ENCODE peak calls at places on chromosomes 2 and 18, in nine cellular contexts. Z is T-helper 9 cell, G is BJ, W is neural progenitor cell, V is NCI-H2081 treated with DMSO at 0.1 percent for 48 hours, B is neural crest cell, C is epithelial cell of esophagus, F is coronary artery, R is PC-9. X is an unnamed sample.

GRCh38 chr2:219433666-219434467 is 776 bp upstream of the SPEG start:
- DNase-seq in F (no peak), Z (no peak), G (no peak), C (peak; percentile 33), B (no peak), V (no peak), W (peak; percentile 83), R (no peak), X (peak; percentile 22)

GRCh38 chr2:105179469-105180372 is 61.8 kb upstream of the GPR45 start:
- DNase-seq in R (peak; percentile 66), W (peak; percentile 53), B (no peak), V (no peak), Z (no peak), F (no peak), C (peak; percentile 75), G (no peak), X (peak; percentile 44)

GRCh38 chr2:208488668-208489564 is 82.3 kb downstream of the PTH2R start:
- DNase-seq in V (no peak), Z (no peak), C (no peak), G (no peak), W (no peak), R (no peak), F (no peak), B (no peak), X (peak; percentile 13)

GRCh38 chr2:57448816-57449215 is 597.8 kb upstream of the VRK2 start:
- DNase-seq in F (no peak), R (no peak), V (no peak), B (no peak), G (no peak), Z (no peak), C (no peak), W (no peak), X (no peak)

GRCh38 chr2:20575414-20575813 is 75.5 kb downstream of the HS1BP3 start:
- DNase-seq in Z (no peak), W (no peak), G (no peak), R (no peak), V (no peak), F (no peak), B (no peak), C (no peak), X (no peak)

GRCh38 chr18:4510709-4511108 is 55.6 kb upstream of the DLGAP1 start:
- DNase-seq in R (no peak), Z (no peak), C (peak; percentile 15), F (peak; percentile 80), G (no peak), W (no peak), V (no peak), B (no peak), X (no peak)

GRCh38 chr2:142223309-142223708 is 92.5 kb upstream of the LRP1B start:
- DNase-seq in F (no peak), R (no peak), B (no peak), C (no peak), Z (no peak), V (no peak), G (no peak), W (no peak), X (no peak)

GRCh38 chr2:110978871-110979833 is 141.6 kb upstream of the BCL2L11 start:
- DNase-seq in Z (no peak), C (no peak), V (no peak), B (no peak), G (no peak), W (no peak), F (no peak), R (no peak), X (no peak)

GRCh38 chr2:235769046-235769445 is 275.2 kb downstream of the AGAP1 start:
- DNase-seq in F (no peak), B (no peak), G (no peak), W (no peak), R (no peak), Z (no peak), V (no peak), C (peak; percentile 66), X (no peak)

GRCh38 chr18:14949800-14950415 is 201.9 kb downstream of the ANKRD30B start:
- DNase-seq in R (peak; percentile 80), G (no peak), C (no peak), V (no peak), Z (no peak), F (no peak), W (no peak), B (no peak), X (no peak)

GRCh38 chr18:6210349-6211173 is 204.2 kb downstream of the L3MBTL4 start:
- DNase-seq in W (no peak), F (no peak), V (no peak), R (no peak), B (no peak), Z (no peak), C (no peak), G (no peak), X (peak; percentile 79)

GRCh38 chr18:49015886-49016647 is 65.3 kb upstream of the SMAD7 start:
- DNase-seq in Z (no peak), C (no peak), F (peak; percentile 50), W (no peak), G (no peak), R (no peak), B (no peak), V (no peak), X (no peak)

GRCh38 chr2:144472911-144473310 is 47.0 kb downstream of the ZEB2 start:
- DNase-seq in B (no peak), C (no peak), W (no peak), V (no peak), R (no peak), F (no peak), G (no peak), Z (no peak), X (no peak)

GRCh38 chr2:12824304-12824761 is 107.6 kb downstream of the TRIB2 start:
- DNase-seq in R (peak; percentile 55), W (peak; percentile 11), V (no peak), Z (no peak), B (no peak), C (no peak), G (no peak), F (no peak), X (no peak)

GRCh38 chr2:127624321-127625145 is 21.4 kb upstream of the GPR17 start:
- DNase-seq in C (no peak), G (no peak), W (no peak), B (no peak), F (peak; percentile 68), Z (no peak), R (no peak), V (no peak), X (no peak)

GRCh38 chr2:214471382-214471781 is 60.5 kb downstream of the VWC2L start:
- DNase-seq in G (no peak), C (no peak), R (no peak), F (no peak), W (no peak), B (no peak), Z (no peak), V (no peak), X (no peak)

GRCh38 chr18:68520406-68521075 is 194.4 kb downstream of the TMX3 start:
- DNase-seq in F (no peak), G (peak; percentile 47), R (no peak), B (no peak), V (no peak), W (no peak), C (peak; percentile 72), Z (no peak), X (no peak)

GRCh38 chr18:12048827-12049175 is 44.8 kb upstream of the ANKRD62 start:
- DNase-seq in Z (no peak), R (no peak), V (no peak), B (no peak), F (no peak), W (no peak), C (peak; percentile 51), G (peak; percentile 28), X (no peak)

GRCh38 chr18:3726241-3726951 is 276.4 kb downstream of the TGIF1 start:
- DNase-seq in R (no peak), Z (no peak), B (no peak), G (no peak), F (no peak), W (no peak), C (no peak), V (peak; percentile 73), X (no peak)

GRCh38 chr2:117785740-117786139 is 28.8 kb upstream of the DDX18 start:
- DNase-seq in B (peak; percentile 53), G (no peak), Z (no peak), R (peak; percentile 49), V (peak; percentile 7), F (no peak), C (peak; percentile 67), W (peak; percentile 74), X (peak; percentile 53)

GRCh38 chr2:227880460-227880859 is 9.0 kb downstream of the DAW1 start:
- DNase-seq in C (no peak), G (no peak), V (no peak), F (no peak), W (no peak), B (no peak), R (no peak), Z (no peak), X (no peak)

GRCh38 chr2:157782057-157782845 is 93.9 kb downstream of the ACVR1 start:
- DNase-seq in C (peak; percentile 66), W (no peak), V (no peak), B (no peak), R (no peak), Z (no peak), F (no peak), G (no peak), X (no peak)

GRCh38 chr2:71672011-71672639 is 218.8 kb downstream of the DYSF start:
- DNase-seq in Z (no peak), V (no peak), W (peak; percentile 59), C (no peak), B (no peak), G (no peak), F (peak; percentile 46), R (no peak), X (no peak)

GRCh38 chr2:217182996-217183395 is 323.1 kb upstream of the TNP1 start:
- DNase-seq in R (no peak), V (no peak), F (no peak), Z (no peak), G (no peak), C (no peak), B (no peak), W (no peak), X (no peak)

GRCh38 chr2:95277246-95277906 is 3.1 kb downstream of the PROM2 start:
- DNase-seq in W (no peak), R (peak; percentile 90), Z (no peak), B (no peak), V (no peak), F (no peak), C (peak; percentile 38), G (no peak), X (peak; percentile 92)

GRCh38 chr2:120230515-120231471 is 7.6 kb upstream of the TMEM185B start:
- DNase-seq in R (peak; percentile 60), V (no peak), W (no peak), C (no peak), B (no peak), G (no peak), F (peak; percentile 58), Z (no peak), X (peak; percentile 80)

GRCh38 chr18:6885992-6886823 is 156.7 kb downstream of the ARHGAP28 start:
- DNase-seq in Z (no peak), C (peak; percentile 61), B (peak; percentile 60), V (no peak), R (no peak), F (no peak), W (peak; percentile 83), G (no peak), X (peak; percentile 67)

GRCh38 chr18:3747176-3747973 is 297.4 kb downstream of the TGIF1 start:
- DNase-seq in V (no peak), Z (no peak), W (no peak), B (no peak), C (peak; percentile 35), G (no peak), R (peak; percentile 50), F (no peak), X (peak; percentile 55)

GRCh38 chr2:228417526-228417925 is 236.0 kb upstream of the SPHKAP start:
- DNase-seq in W (no peak), B (no peak), R (peak; percentile 44), Z (no peak), C (peak; percentile 72), F (no peak), G (no peak), V (no peak), X (no peak)

GRCh38 chr2:101473911-101474751 is 781 bp downstream of the RFX8 start:
- DNase-seq in C (peak; percentile 16), F (no peak), R (no peak), G (no peak), B (peak; percentile 44), Z (peak; percentile 6), W (peak; percentile 74), V (no peak), X (no peak)

GRCh38 chr2:88831792-88832248 is 140.3 kb downstream of the RPIA start:
- DNase-seq in V (no peak), W (no peak), G (no peak), R (no peak), F (no peak), C (peak; percentile 37), Z (no peak), B (no peak), X (peak; percentile 51)